ENCODE peak calls at places on chromosomes 2 and 18, in five cellular contexts. W is lower lobe of right lung; C is CD8-positive, alpha-beta T cell; X is neural crest cell; P is BE2C. Z is an unnamed sample.

GRCh38 chr2:85009019-85009618 is 38.2 kb downstream of the KCMF1 start:
- DNase-seq in W (no peak), C (peak), P (no peak), X (no peak), Z (no peak)

GRCh38 chr18:77526962-77527361 is 277.3 kb downstream of the GALR1 start:
- DNase-seq in C (no peak), X (no peak), P (no peak), W (no peak), Z (no peak)

GRCh38 chr2:171723724-171724683 is 36.7 kb downstream of the DYNC1I2 start:
- DNase-seq in X (no peak), P (peak), C (no peak), W (no peak), Z (no peak)

GRCh38 chr2:88451647-88452150 is 794 bp downstream of the FOXI3 start:
- DNase-seq in C (no peak), W (no peak), P (no peak), X (peak), Z (no peak)

GRCh38 chr2:165953306-165953654 is 296 bp downstream of the TTC21B start:
- DNase-seq in P (no peak), C (no peak), W (no peak), X (no peak), Z (no peak)

GRCh38 chr2:79437416-79438281 is 75.2 kb upstream of the CTNNA2 start:
- DNase-seq in P (no peak), X (peak), W (no peak), C (no peak), Z (no peak)

GRCh38 chr2:37671816-37672103 is 318 bp upstream of the CDC42EP3 start:
- DNase-seq in C (no peak), X (no peak), P (no peak), W (no peak), Z (no peak)

GRCh38 chr2:148560501-148560900 is 84.0 kb upstream of the EPC2 start:
- DNase-seq in X (no peak), P (no peak), W (no peak), C (no peak), Z (no peak)

GRCh38 chr2:177161741-177162440 is 50.7 kb upstream of the HNRNPA3 start:
- DNase-seq in P (no peak), X (no peak), W (no peak), C (no peak), Z (peak)

DNA sequence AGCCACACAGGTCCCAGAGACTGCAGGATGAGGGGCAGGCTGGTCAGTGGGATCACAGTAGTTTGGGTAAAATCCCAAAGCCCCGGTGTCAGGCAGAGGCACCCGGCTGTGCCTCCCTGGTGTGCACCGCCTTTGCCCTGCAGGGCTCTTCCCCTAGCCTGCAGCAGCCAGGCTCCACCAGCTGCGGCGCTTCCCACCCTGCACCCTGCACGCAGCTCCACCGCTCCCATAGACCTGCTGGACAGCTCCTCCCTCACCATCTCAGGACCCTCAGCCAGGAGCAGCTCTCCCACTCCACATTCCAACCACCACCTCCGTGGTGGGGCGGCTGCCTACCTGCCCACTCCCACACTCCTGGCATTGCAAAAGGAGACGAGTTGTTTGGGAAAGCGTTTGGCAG is 287.3 kb upstream of the HDAC4 start:
- DNase-seq in P (no peak), X (no peak), W (peak), C (no peak), Z (no peak)
- TF ChIP-seq CTCF in P (no peak), X (no peak), W (no peak), C (no peak), Z (no peak)

DNA sequence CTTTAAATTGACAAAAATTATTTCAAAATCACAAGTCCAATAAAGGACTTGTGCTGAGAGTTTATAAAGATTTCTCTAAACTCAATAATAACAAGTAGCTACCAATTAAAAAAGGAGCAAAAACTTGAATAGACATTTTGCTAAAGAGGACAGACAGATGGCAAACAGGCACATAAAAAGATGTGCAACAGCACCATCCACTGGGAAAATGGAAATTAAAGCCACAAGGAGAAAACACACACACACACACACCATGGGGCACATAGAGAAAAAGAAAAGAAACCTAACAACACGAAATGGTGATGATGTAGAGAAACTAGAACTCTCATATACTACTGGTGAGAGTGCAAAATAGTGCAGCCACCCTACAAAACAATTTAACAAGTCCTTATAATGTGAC is 12.6 kb upstream of the SLC9A4 start:
- DNase-seq in C (no peak), X (no peak), P (no peak), W (no peak), Z (no peak)
- TF ChIP-seq CTCF in C (no peak), X (no peak), P (no peak), W (no peak), Z (no peak)

DNA sequence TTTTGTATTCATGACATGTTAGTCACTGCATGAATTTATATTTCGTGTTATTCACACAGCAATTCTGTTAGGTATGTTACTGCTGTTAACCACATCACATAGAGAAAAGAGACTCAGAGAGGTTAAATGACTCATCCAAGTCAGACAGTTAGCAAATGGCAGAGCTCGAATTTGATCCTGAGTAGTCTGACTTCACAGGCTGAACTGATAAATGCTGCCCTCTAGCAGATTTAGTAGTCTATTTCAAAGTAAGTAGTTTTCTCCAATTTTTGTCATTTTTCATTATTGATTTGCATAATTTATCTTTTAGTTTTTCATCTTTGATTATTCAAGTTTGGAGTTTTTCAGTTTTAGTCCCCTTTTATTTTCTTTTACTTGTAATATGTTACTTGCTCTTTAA is 58.3 kb downstream of the WDR7 start:
- DNase-seq in C (peak), W (no peak), X (no peak), P (peak), Z (peak)
- TF ChIP-seq CTCF in C (peak), W (no peak), X (no peak), P (peak), Z (no peak)

GRCh38 chr2:178282075-178282474 is 87.8 kb downstream of the OSBPL6 start:
- DNase-seq in P (no peak), X (no peak), W (no peak), C (no peak), Z (peak)

GRCh38 chr2:178277741-178278197 is 83.5 kb downstream of the OSBPL6 start:
- DNase-seq in W (no peak), C (no peak), P (no peak), X (no peak), Z (no peak)

GRCh38 chr2:178279636-178280035 is 85.3 kb downstream of the OSBPL6 start:
- DNase-seq in X (no peak), P (no peak), C (no peak), W (no peak), Z (no peak)

GRCh38 chr2:178280261-178280852 is 86.0 kb downstream of the OSBPL6 start:
- DNase-seq in C (peak), X (peak), P (peak), W (no peak), Z (peak)

GRCh38 chr2:178279142-178279541 is 84.8 kb downstream of the OSBPL6 start:
- DNase-seq in X (no peak), W (no peak), C (no peak), P (no peak), Z (no peak)
- TF ChIP-seq CTCF in X (no peak), W (no peak), C (no peak), P (no peak), Z (no peak)

DNA sequence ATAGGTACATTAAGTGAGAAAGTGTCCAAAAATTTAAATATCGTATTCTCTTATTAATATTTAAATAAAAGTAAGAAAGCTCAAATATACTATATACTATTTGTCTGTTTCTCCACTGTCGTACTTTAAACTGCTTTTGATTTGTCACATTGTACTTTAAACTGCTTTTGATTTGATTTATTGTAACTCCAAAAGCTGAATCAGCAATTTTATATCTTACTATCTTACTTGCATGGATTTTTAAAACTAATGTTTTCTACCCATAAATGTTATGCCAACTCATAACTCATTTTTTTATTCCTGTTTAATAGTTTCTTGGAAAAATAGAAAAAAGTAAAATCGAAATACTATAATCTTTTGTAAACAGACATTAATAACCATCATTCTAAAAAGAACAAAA is 1128.2 kb upstream of the ACVR2A start:
- DNase-seq in W (no peak), P (no peak), X (no peak), C (no peak), Z (no peak)
- TF ChIP-seq CTCF in W (no peak), P (no peak), X (no peak), C (no peak), Z (no peak)

GRCh38 chr2:24922556-24922955 is 2.5 kb upstream of the ADCY3 start:
- DNase-seq in C (no peak), W (no peak), X (no peak), P (no peak), Z (no peak)

GRCh38 chr2:24919977-24920812 is at the start of gene ADCY3:
- DNase-seq in P (peak), W (peak), C (peak), X (peak), Z (peak)

GRCh38 chr2:24919100-24919976 is 699 bp downstream of the ADCY3 start:
- DNase-seq in W (no peak), C (peak), X (peak), P (no peak), Z (peak)

GRCh38 chr2:24923106-24923505 is 3.1 kb upstream of the ADCY3 start:
- DNase-seq in P (no peak), C (no peak), W (no peak), X (no peak), Z (no peak)

GRCh38 chr2:24920813-24921441 is 890 bp upstream of the ADCY3 start:
- DNase-seq in P (no peak), C (no peak), W (no peak), X (no peak), Z (peak)
- TF ChIP-seq CTCF in P (peak), C (no peak), W (no peak), X (peak), Z (peak)

GRCh38 chr2:233480490-233481202 is 85.9 kb downstream of the USP40 start:
- DNase-seq in W (peak), P (peak), C (no peak), X (no peak), Z (no peak)
- TF ChIP-seq CTCF in W (peak), P (peak), C (no peak), X (no peak), Z (no peak)

GRCh38 chr2:42385225-42385624 is 24.2 kb upstream of the COX7A2L start:
- DNase-seq in X (no peak), C (no peak), W (no peak), P (peak), Z (peak)
- TF ChIP-seq CTCF in X (no peak), C (no peak), W (no peak), P (peak), Z (no peak)